ENCODE peak calls at places on chromosomes 16 and 17, in nine cellular contexts. W is neural crest cell, H is endothelial cell, B is tibial nerve, S is fibroblast of the aortic adventitia, M is MM.1S, G is HFFc6, J is adrenal gland, V is B cell. Z is an unnamed sample.

GRCh38 chr17:6392609-6393367 is 42.1 kb downstream of the AIPL1 start:
- DNase-seq in J (no peak), H (no peak), M (no peak), B (no peak), S (no peak), V (no peak), W (no peak), G (no peak), Z (no peak)

GRCh38 chr17:28492352-28493310 is 13.5 kb upstream of the FOXN1 start:
- DNase-seq in W (no peak), V (no peak), B (no peak), H (no peak), G (peak; percentile 3), M (no peak), J (no peak), S (no peak), Z (no peak)

GRCh38 chr17:75394332-75394918 is 11.1 kb downstream of the GRB2 start:
- DNase-seq in V (no peak), G (no peak), S (no peak), W (no peak), H (no peak), B (no peak), J (no peak), M (no peak), Z (no peak)

GRCh38 chr16:89000207-89000959 is 23.4 kb upstream of the CBFA2T3 start:
- DNase-seq in G (no peak), S (no peak), B (no peak), V (no peak), J (no peak), W (no peak), H (no peak), M (no peak), Z (no peak)

GRCh38 chr16:1493746-1494094 is 560 bp downstream of the TELO2 start:
- DNase-seq in W (no peak), M (peak; percentile 13), V (no peak), G (no peak), H (no peak), J (no peak), B (no peak), S (peak; percentile 23), Z (no peak)

GRCh38 chr16:85306071-85306792 is 194.0 kb upstream of the CIBAR2 start:
- DNase-seq in M (no peak), S (peak; percentile 92), H (no peak), W (no peak), V (peak; percentile 85), J (peak; percentile 71), G (peak; percentile 82), B (peak; percentile 85), Z (peak; percentile 74)

GRCh38 chr17:80952291-80952690 is 39.4 kb upstream of the CHMP6 start:
- DNase-seq in B (no peak), V (no peak), W (no peak), M (no peak), H (no peak), J (no peak), G (no peak), S (no peak), Z (no peak)

GRCh38 chr17:48055531-48056245 is 7.5 kb downstream of the NFE2L1 start:
- DNase-seq in H (no peak), V (peak; percentile 41), B (no peak), S (peak; percentile 96), W (no peak), M (peak; percentile 29), J (no peak), G (peak; percentile 35), Z (peak; percentile 41)

GRCh38 chr16:20868890-20869289 is 31.3 kb downstream of the DCUN1D3 start:
- DNase-seq in J (peak; percentile 89), S (peak; percentile 81), W (no peak), M (no peak), H (no peak), B (peak; percentile 62), V (no peak), G (peak; percentile 46), Z (no peak)

GRCh38 chr17:3990391-3991127 is 26.3 kb upstream of the ATP2A3 start:
- DNase-seq in S (no peak), G (no peak), W (no peak), H (no peak), V (no peak), B (no peak), J (no peak), M (no peak), Z (no peak)

GRCh38 chr16:69132424-69133252 is at the start of the genes CHTF8 and UTP4:
- DNase-seq in S (peak; percentile 67), H (peak; percentile 88), W (peak; percentile 79), B (peak; percentile 65), J (peak; percentile 85), G (peak; percentile 69), V (peak; percentile 95), M (peak; percentile 89), Z (peak; percentile 89)

GRCh38 chr16:5045499-5046115 is 11.9 kb upstream of the NAGPA start:
- DNase-seq in S (no peak), B (no peak), G (no peak), J (no peak), V (peak; percentile 1), W (no peak), H (no peak), M (no peak), Z (no peak)

GRCh38 chr16:20383106-20384029 is 21.2 kb downstream of the PDILT start:
- DNase-seq in V (peak; percentile 34), J (peak; percentile 54), M (peak; percentile 59), B (no peak), W (peak; percentile 82), G (peak; percentile 64), S (peak; percentile 61), H (peak; percentile 82), Z (peak; percentile 22)

GRCh38 chr17:80007939-80008338 is 27.7 kb downstream of the TBC1D16 start:
- DNase-seq in S (no peak), B (no peak), M (no peak), V (no peak), J (no peak), W (no peak), H (no peak), G (no peak), Z (no peak)

GRCh38 chr17:50147841-50148225 is 2.6 kb downstream of the PPP1R9B start:
- DNase-seq in B (no peak), J (no peak), S (no peak), H (no peak), G (no peak), V (no peak), M (no peak), W (no peak), Z (no peak)

GRCh38 chr17:75976175-75976848 is 2.7 kb downstream of the ACOX1 start:
- DNase-seq in M (no peak), G (no peak), H (no peak), W (no peak), J (no peak), S (peak; percentile 37), V (no peak), B (no peak), Z (no peak)

GRCh38 chr16:46853713-46854443 is 22.9 kb upstream of the C16orf87 start:
- DNase-seq in W (peak; percentile 73), M (peak; percentile 69), V (peak; percentile 69), J (peak; percentile 77), S (peak; percentile 79), B (peak; percentile 59), H (peak; percentile 78), G (peak; percentile 59), Z (peak; percentile 22)

GRCh38 chr17:199195-199604 is 17.8 kb upstream of the DOC2B start:
- DNase-seq in G (no peak), B (no peak), V (no peak), H (no peak), W (no peak), J (no peak), M (no peak), S (peak; percentile 16), Z (no peak)

GRCh38 chr16:85615014-85615851 is 2.1 kb downstream of the GSE1 start:
- DNase-seq in G (no peak), W (no peak), J (no peak), S (peak; percentile 8), M (no peak), H (no peak), V (no peak), B (no peak), Z (no peak)

GRCh38 chr17:50283246-50283645 is 9.0 kb downstream of the TMEM92 start:
- DNase-seq in G (no peak), W (no peak), J (no peak), H (no peak), V (no peak), S (peak; percentile 18), B (no peak), M (no peak), Z (peak; percentile 58)

GRCh38 chr17:17128476-17129075 is 77.6 kb downstream of the PLD6 start:
- DNase-seq in W (no peak), B (no peak), J (no peak), G (no peak), M (no peak), H (no peak), V (no peak), S (no peak), Z (no peak)
- TF ChIP-seq CTCF in W (no peak), B (no peak), J (no peak), G (no peak), M (no peak), H (no peak), V (no peak), S (no peak), Z (no peak)

GRCh38 chr16:3305109-3306068 is at the start of the genes TIGD7 and ZNF75A:
- DNase-seq in H (peak; percentile 73), S (peak; percentile 86), W (peak; percentile 69), V (peak; percentile 92), J (peak; percentile 87), M (peak; percentile 90), G (peak; percentile 82), B (peak; percentile 56), Z (peak; percentile 91)
- TF ChIP-seq CTCF in H (no peak), S (no peak), W (peak; percentile 17), V (no peak), J (no peak), M (peak; percentile 10), G (no peak), B (peak; percentile 11), Z (peak; percentile 1)

DNA sequence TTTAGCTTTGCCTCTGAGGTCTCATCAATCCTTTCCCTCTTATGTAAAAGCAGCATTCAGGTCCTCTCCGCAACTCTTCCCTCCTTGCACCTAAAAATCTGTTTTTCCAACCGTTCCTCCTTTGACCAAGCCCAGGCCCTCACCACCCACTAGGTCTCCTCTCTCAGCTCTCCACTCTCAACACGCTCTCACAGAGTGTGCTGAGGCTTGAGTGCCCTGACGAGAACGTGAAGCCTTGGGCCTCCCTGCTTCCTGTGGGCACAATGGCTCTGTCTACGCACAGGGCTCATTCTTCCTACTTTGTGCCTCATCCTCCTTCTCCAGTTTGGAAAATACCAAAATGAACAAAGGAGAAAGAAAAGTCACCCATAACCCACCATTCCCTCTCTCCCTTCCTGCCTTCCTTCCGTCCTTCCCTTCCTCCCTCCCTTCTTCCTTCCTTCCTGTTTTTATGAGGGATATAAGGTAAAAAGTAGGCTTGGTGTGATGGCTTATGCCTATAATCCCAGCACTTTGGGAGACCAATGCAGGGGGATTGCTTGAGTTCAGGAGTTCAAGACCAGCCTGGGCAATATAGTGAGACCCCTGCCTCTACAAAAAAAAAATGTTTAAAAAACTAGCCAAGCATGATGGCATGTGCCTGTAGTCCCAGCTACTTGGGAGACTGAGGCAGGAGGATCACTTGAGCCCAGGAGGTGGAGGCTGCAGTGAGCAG is 31.3 kb upstream of the SLC39A11 start:
- DNase-seq in B (no peak), G (no peak), M (no peak), J (no peak), V (no peak), H (no peak), S (no peak), W (no peak), Z (no peak)
- TF ChIP-seq CTCF in B (no peak), G (no peak), M (no peak), J (no peak), V (no peak), H (no peak), S (no peak), W (no peak), Z (no peak)

GRCh38 chr16:31002252-31002700 is 8.2 kb downstream of the STX1B start:
- DNase-seq in G (no peak), M (no peak), S (no peak), J (no peak), H (no peak), B (no peak), V (no peak), W (no peak), Z (no peak)
- TF ChIP-seq CTCF in G (no peak), M (no peak), S (no peak), J (no peak), H (no peak), B (no peak), V (no peak), W (no peak), Z (no peak)